ENCODE peak calls at places on chromosome 15, in four cellular contexts. One of them, this sample, is unnamed.

GRCh38 chr15:52529289-52529929 is 729 bp upstream of the MYO5A start:
- DNase-seq in A549: peak; percentile 15
- DNase-seq in IMR-90: no peak
- DNase-seq in CD8-positive, alpha-beta T cell: no peak
- DNase-seq in this sample: no peak

GRCh38 chr15:101504866-101505609 is 15.5 kb upstream of the PCSK6 start:
- DNase-seq in A549: no peak
- DNase-seq in IMR-90: no peak
- DNase-seq in CD8-positive, alpha-beta T cell: no peak
- DNase-seq in this sample: no peak

GRCh38 chr15:48389701-48390143 is 58.5 kb downstream of the DUT start:
- DNase-seq in A549: no peak
- DNase-seq in IMR-90: peak; percentile 68
- DNase-seq in CD8-positive, alpha-beta T cell: no peak
- DNase-seq in this sample: no peak

GRCh38 chr15:43930556-43930955 is 103.8 kb downstream of the WDR76 start:
- DNase-seq in A549: no peak
- DNase-seq in IMR-90: no peak
- DNase-seq in CD8-positive, alpha-beta T cell: no peak
- DNase-seq in this sample: no peak

GRCh38 chr15:36080759-36081158 is 498.7 kb upstream of the CDIN1 start:
- DNase-seq in A549: no peak
- DNase-seq in IMR-90: no peak
- DNase-seq in CD8-positive, alpha-beta T cell: no peak
- DNase-seq in this sample: no peak

GRCh38 chr15:77421370-77421700 is 647 bp downstream of the HMG20A start:
- DNase-seq in A549: peak; percentile 31
- DNase-seq in IMR-90: peak; percentile 3
- DNase-seq in CD8-positive, alpha-beta T cell: no peak
- DNase-seq in this sample: no peak

GRCh38 chr15:76360416-76360815 is 23.8 kb downstream of the ISL2 start:
- DNase-seq in A549: no peak
- DNase-seq in IMR-90: no peak
- DNase-seq in CD8-positive, alpha-beta T cell: no peak
- DNase-seq in this sample: no peak

GRCh38 chr15:32837935-32838334 is 120.1 kb downstream of the GREM1 start:
- DNase-seq in A549: no peak
- DNase-seq in IMR-90: no peak
- DNase-seq in CD8-positive, alpha-beta T cell: no peak
- DNase-seq in this sample: no peak

GRCh38 chr15:35491999-35492398 is 54.0 kb downstream of the DPH6 start:
- DNase-seq in A549: no peak
- DNase-seq in IMR-90: no peak
- DNase-seq in CD8-positive, alpha-beta T cell: no peak
- DNase-seq in this sample: no peak

GRCh38 chr15:96261575-96262034 is 68.9 kb upstream of the NR2F2 start:
- DNase-seq in A549: no peak
- DNase-seq in IMR-90: no peak
- DNase-seq in CD8-positive, alpha-beta T cell: no peak
- DNase-seq in this sample: no peak

GRCh38 chr15:75044258-75044878 is 21.0 kb downstream of the PPCDC start:
- DNase-seq in A549: no peak
- DNase-seq in IMR-90: no peak
- DNase-seq in CD8-positive, alpha-beta T cell: no peak
- DNase-seq in this sample: no peak

GRCh38 chr15:94674251-94674650 is 442.9 kb downstream of the MCTP2 start:
- DNase-seq in A549: no peak
- DNase-seq in IMR-90: no peak
- DNase-seq in CD8-positive, alpha-beta T cell: no peak
- DNase-seq in this sample: no peak

GRCh38 chr15:43749690-43750345 is 3.6 kb downstream of the PDIA3 start:
- DNase-seq in A549: no peak
- DNase-seq in IMR-90: no peak
- DNase-seq in CD8-positive, alpha-beta T cell: no peak
- DNase-seq in this sample: no peak

GRCh38 chr15:28899061-28899738 is 13.4 kb downstream of the APBA2 start:
- DNase-seq in A549: no peak
- DNase-seq in IMR-90: no peak
- DNase-seq in CD8-positive, alpha-beta T cell: no peak
- DNase-seq in this sample: no peak

GRCh38 chr15:55239440-55240124 is 42.8 kb upstream of the RSL24D1 start:
- DNase-seq in A549: no peak
- DNase-seq in IMR-90: no peak
- DNase-seq in CD8-positive, alpha-beta T cell: no peak
- DNase-seq in this sample: no peak

GRCh38 chr15:98127612-98128011 is 167.1 kb downstream of the ARRDC4 start:
- DNase-seq in A549: no peak
- DNase-seq in IMR-90: no peak
- DNase-seq in CD8-positive, alpha-beta T cell: no peak
- DNase-seq in this sample: no peak

GRCh38 chr15:66429117-66429516 is 42.4 kb downstream of the MAP2K1 start:
- DNase-seq in A549: no peak
- DNase-seq in IMR-90: no peak
- DNase-seq in CD8-positive, alpha-beta T cell: no peak
- DNase-seq in this sample: no peak
- H3K4me1 ChIP-seq in A549: no peaks in the 10 kb centered on the region
- H3K4me1 ChIP-seq in IMR-90: no peaks in the 10 kb centered on the region
- H3K4me1 ChIP-seq in CD8-positive, alpha-beta T cell: peaks cover 2% of the 10 kb centered on the region
- H3K4me1 ChIP-seq in this sample: no peaks in the 10 kb centered on the region

GRCh38 chr15:25811481-25811906 is 51.6 kb downstream of the ATP10A start:
- DNase-seq in A549: no peak
- DNase-seq in IMR-90: no peak
- DNase-seq in CD8-positive, alpha-beta T cell: no peak
- DNase-seq in this sample: no peak
- H3K4me1 ChIP-seq in A549: no peaks in the 10 kb centered on the region
- H3K4me1 ChIP-seq in IMR-90: peaks cover 1% of the 10 kb centered on the region
- H3K4me1 ChIP-seq in CD8-positive, alpha-beta T cell: peaks cover 52% of the 10 kb centered on the region
- H3K4me1 ChIP-seq in this sample: peaks cover 5% of the 10 kb centered on the region

DNA sequence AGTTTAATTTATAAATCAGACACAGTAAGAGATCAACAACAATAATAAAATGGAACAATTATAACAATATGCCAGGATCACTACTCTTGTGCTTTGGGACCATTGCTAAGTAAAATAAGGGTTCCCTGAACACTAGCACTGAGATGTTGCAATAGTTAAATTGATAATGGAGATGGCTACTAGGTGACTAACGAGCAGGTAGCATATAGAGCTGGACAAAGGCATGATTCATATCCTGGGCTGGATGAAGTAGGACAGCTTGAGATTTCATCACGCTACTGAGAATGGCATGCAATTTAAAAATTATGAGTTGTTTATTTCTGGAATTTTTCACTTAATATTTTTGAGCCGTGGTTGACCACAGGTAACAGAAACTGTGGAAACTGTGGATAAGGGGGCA is 20.7 kb upstream of the MYZAP start:
- DNase-seq in A549: peak; percentile 51
- DNase-seq in IMR-90: peak; percentile 21
- DNase-seq in CD8-positive, alpha-beta T cell: no peak
- DNase-seq in this sample: no peak
- H3K4me1 ChIP-seq in A549: peaks cover 15% of the 10 kb centered on the region
- H3K4me1 ChIP-seq in IMR-90: no peaks in the 10 kb centered on the region
- H3K4me1 ChIP-seq in CD8-positive, alpha-beta T cell: no peaks in the 10 kb centered on the region
- H3K4me1 ChIP-seq in this sample: peaks cover 2% of the 10 kb centered on the region

DNA sequence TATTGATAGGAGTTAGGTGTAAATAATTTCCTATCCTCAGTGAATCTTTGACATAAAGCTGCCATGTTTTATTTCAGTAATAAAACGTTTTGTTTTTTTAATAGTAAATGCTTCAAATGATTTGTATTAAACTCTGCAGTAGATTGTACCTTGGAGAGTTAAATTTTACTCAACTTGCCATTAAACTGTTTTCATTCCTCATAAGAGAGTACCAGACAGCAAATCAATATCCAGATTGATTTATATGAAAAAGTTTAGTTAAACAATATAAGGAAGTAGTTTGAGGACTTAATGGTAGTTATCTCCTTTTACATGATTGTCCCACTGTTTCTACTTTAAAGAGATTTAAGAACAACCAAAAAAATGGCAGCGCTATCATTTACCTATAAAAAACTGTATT is 18.4 kb downstream of the ALDH1A2 start:
- DNase-seq in A549: no peak
- DNase-seq in IMR-90: no peak
- DNase-seq in CD8-positive, alpha-beta T cell: no peak
- DNase-seq in this sample: no peak
- H3K4me1 ChIP-seq in A549: no peaks in the 10 kb centered on the region
- H3K4me1 ChIP-seq in IMR-90: no peaks in the 10 kb centered on the region
- H3K4me1 ChIP-seq in CD8-positive, alpha-beta T cell: no peaks in the 10 kb centered on the region
- H3K4me1 ChIP-seq in this sample: peaks cover 5% of the 10 kb centered on the region

GRCh38 chr15:93063292-93063671 is 25.7 kb downstream of the RGMA start:
- DNase-seq in A549: no peak
- DNase-seq in IMR-90: no peak
- DNase-seq in CD8-positive, alpha-beta T cell: no peak
- DNase-seq in this sample: no peak
- H3K4me1 ChIP-seq in A549: no peaks in the 10 kb centered on the region
- H3K4me1 ChIP-seq in IMR-90: peaks cover 1% of the 10 kb centered on the region
- H3K4me1 ChIP-seq in CD8-positive, alpha-beta T cell: no peaks in the 10 kb centered on the region
- H3K4me1 ChIP-seq in this sample: peaks cover 21% of the 10 kb centered on the region